ENCODE peak calls at places on chromosomes 3 and 15, in seven cellular contexts. One of them, this sample, is unnamed. For H3K9me3, the result is how much of the 10 kb centered on the place peaks cover.

GRCh38 chr3:190299969-190300368 is 22.3 kb downstream of the CLDN1 start:
- DNase-seq in H9: no peak
- DNase-seq in fibroblast of lung: no peak
- DNase-seq in breast epithelium: no peak
- DNase-seq in cardiac muscle cell: no peak
- DNase-seq in pancreas: no peak
- DNase-seq in Panc1: no peak
- DNase-seq in this sample: no peak

GRCh38 chr3:179464296-179465092 is 13.2 kb upstream of the GNB4 start:
- DNase-seq in cardiac muscle cell: no peak
- DNase-seq in Panc1: no peak
- DNase-seq in H9: no peak
- DNase-seq in fibroblast of lung: no peak
- DNase-seq in breast epithelium: peak
- DNase-seq in pancreas: no peak
- DNase-seq in this sample: no peak

GRCh38 chr15:67107014-67107812 is 41.8 kb downstream of the SMAD3 start:
- DNase-seq in fibroblast of lung: peak
- DNase-seq in pancreas: peak
- DNase-seq in H9: no peak
- DNase-seq in breast epithelium: no peak
- DNase-seq in Panc1: peak
- DNase-seq in cardiac muscle cell: peak
- DNase-seq in this sample: no peak

GRCh38 chr3:45507820-45508317 is 86.7 kb upstream of the LIMD1 start:
- DNase-seq in breast epithelium: no peak
- DNase-seq in Panc1: no peak
- DNase-seq in fibroblast of lung: peak
- DNase-seq in H9: peak
- DNase-seq in cardiac muscle cell: peak
- DNase-seq in pancreas: no peak
- DNase-seq in this sample: no peak

GRCh38 chr15:88456733-88457132 is 10.5 kb downstream of the MRPL46 start:
- DNase-seq in pancreas: no peak
- DNase-seq in cardiac muscle cell: no peak
- DNase-seq in H9: no peak
- DNase-seq in breast epithelium: no peak
- DNase-seq in Panc1: no peak
- DNase-seq in fibroblast of lung: no peak
- DNase-seq in this sample: no peak

GRCh38 chr3:81554805-81555204 is 206.6 kb downstream of the GBE1 start:
- DNase-seq in fibroblast of lung: peak
- DNase-seq in breast epithelium: no peak
- DNase-seq in pancreas: no peak
- DNase-seq in Panc1: no peak
- DNase-seq in H9: no peak
- DNase-seq in cardiac muscle cell: peak
- DNase-seq in this sample: no peak

GRCh38 chr3:11508346-11509174 is 135.2 kb downstream of the VGLL4 start:
- DNase-seq in H9: no peak
- DNase-seq in Panc1: no peak
- DNase-seq in fibroblast of lung: no peak
- DNase-seq in breast epithelium: no peak
- DNase-seq in cardiac muscle cell: no peak
- DNase-seq in pancreas: no peak
- DNase-seq in this sample: no peak

GRCh38 chr15:41487802-41488201 is 5.9 kb upstream of the ITPKA start:
- DNase-seq in fibroblast of lung: peak
- DNase-seq in pancreas: no peak
- DNase-seq in breast epithelium: no peak
- DNase-seq in Panc1: no peak
- DNase-seq in cardiac muscle cell: no peak
- DNase-seq in H9: no peak
- DNase-seq in this sample: no peak

GRCh38 chr15:93861413-93861812 is 369.9 kb upstream of the MCTP2 start:
- DNase-seq in pancreas: no peak
- DNase-seq in H9: no peak
- DNase-seq in cardiac muscle cell: peak
- DNase-seq in fibroblast of lung: peak
- DNase-seq in breast epithelium: no peak
- DNase-seq in Panc1: no peak
- DNase-seq in this sample: no peak
- H3K27ac ChIP-seq in pancreas: no peak
- H3K27ac ChIP-seq in H9: no peak
- H3K27ac ChIP-seq in cardiac muscle cell: no peak
- H3K27ac ChIP-seq in fibroblast of lung: no peak
- H3K27ac ChIP-seq in breast epithelium: no peak
- H3K27ac ChIP-seq in Panc1: no peak
- H3K27ac ChIP-seq in this sample: no peak

GRCh38 chr3:169664034-169664820 is 715 bp upstream of the MECOM start:
- DNase-seq in pancreas: peak
- DNase-seq in cardiac muscle cell: peak
- DNase-seq in H9: peak
- DNase-seq in fibroblast of lung: no peak
- DNase-seq in Panc1: no peak
- DNase-seq in breast epithelium: no peak
- DNase-seq in this sample: no peak
- TF ChIP-seq CTCF in pancreas: no peak
- TF ChIP-seq CTCF in cardiac muscle cell: no peak
- TF ChIP-seq CTCF in H9: no peak
- TF ChIP-seq CTCF in fibroblast of lung: no peak
- TF ChIP-seq CTCF in Panc1: no peak
- TF ChIP-seq CTCF in breast epithelium: no peak
- TF ChIP-seq CTCF in this sample: no peak

GRCh38 chr15:46577767-46578166 is 942.9 kb downstream of the SQOR start:
- DNase-seq in breast epithelium: no peak
- DNase-seq in fibroblast of lung: no peak
- DNase-seq in cardiac muscle cell: no peak
- DNase-seq in Panc1: no peak
- DNase-seq in pancreas: no peak
- DNase-seq in H9: no peak
- DNase-seq in this sample: no peak
- H3K9me3 ChIP-seq in breast epithelium: under half
- H3K9me3 ChIP-seq in fibroblast of lung: under half
- H3K9me3 ChIP-seq in cardiac muscle cell: under half
- H3K9me3 ChIP-seq in Panc1: under half
- H3K9me3 ChIP-seq in pancreas: under half
- H3K9me3 ChIP-seq in H9: under half
- H3K9me3 ChIP-seq in this sample: under half

GRCh38 chr3:119469378-119470189 is 821 bp downstream of the POGLUT1 start:
- DNase-seq in cardiac muscle cell: peak
- DNase-seq in pancreas: no peak
- DNase-seq in fibroblast of lung: peak
- DNase-seq in breast epithelium: no peak
- DNase-seq in H9: no peak
- DNase-seq in Panc1: no peak
- DNase-seq in this sample: no peak
- H3K27ac ChIP-seq in cardiac muscle cell: peak
- H3K27ac ChIP-seq in pancreas: peak
- H3K27ac ChIP-seq in fibroblast of lung: peak
- H3K27ac ChIP-seq in breast epithelium: peak
- H3K27ac ChIP-seq in H9: no peak
- H3K27ac ChIP-seq in Panc1: peak
- H3K27ac ChIP-seq in this sample: peak

DNA sequence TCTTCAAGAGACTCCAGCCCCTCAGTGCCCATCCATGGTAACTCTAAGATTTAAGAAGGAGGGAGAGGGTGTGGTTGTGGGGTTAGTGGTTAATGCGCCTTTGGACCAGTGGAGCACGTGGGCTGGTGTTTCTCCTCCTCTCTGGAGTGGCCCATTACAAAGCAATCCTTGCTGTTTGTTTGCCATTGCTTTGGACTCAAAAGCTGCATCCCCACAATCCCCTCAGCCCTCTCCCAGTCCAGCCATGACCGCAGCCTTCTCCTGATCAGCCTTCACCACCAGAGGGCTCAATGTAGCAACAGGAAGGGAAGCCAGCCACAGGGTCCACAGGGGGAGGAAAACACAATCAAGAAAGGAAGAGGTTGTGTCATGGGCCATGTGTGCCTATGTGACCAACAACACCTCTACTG is 38.4 kb upstream of the FAM174B start:
- DNase-seq in cardiac muscle cell: peak
- DNase-seq in H9: peak
- DNase-seq in pancreas: no peak
- DNase-seq in Panc1: no peak
- DNase-seq in breast epithelium: no peak
- DNase-seq in fibroblast of lung: peak
- DNase-seq in this sample: no peak
- TF ChIP-seq CTCF in cardiac muscle cell: peak
- TF ChIP-seq CTCF in H9: peak
- TF ChIP-seq CTCF in pancreas: no peak
- TF ChIP-seq CTCF in Panc1: peak
- TF ChIP-seq CTCF in breast epithelium: no peak
- TF ChIP-seq CTCF in fibroblast of lung: peak
- TF ChIP-seq CTCF in this sample: no peak

GRCh38 chr15:24068102-24068501 is 381.0 kb upstream of the NDN start:
- DNase-seq in fibroblast of lung: no peak
- DNase-seq in Panc1: no peak
- DNase-seq in breast epithelium: no peak
- DNase-seq in pancreas: peak
- DNase-seq in H9: no peak
- DNase-seq in cardiac muscle cell: no peak
- DNase-seq in this sample: no peak
- H3K9me3 ChIP-seq in fibroblast of lung: under half
- H3K9me3 ChIP-seq in Panc1: under half
- H3K9me3 ChIP-seq in breast epithelium: under half
- H3K9me3 ChIP-seq in pancreas: under half
- H3K9me3 ChIP-seq in H9: under half
- H3K9me3 ChIP-seq in cardiac muscle cell: under half
- H3K9me3 ChIP-seq in this sample: under half